ENCODE peak calls at places on chromosomes 16 and 17, in eight cellular contexts. F is pulmonary artery endothelial cell, J is NCI-H1092, H is tibial nerve, N is NCI-H460, Q is smooth muscle cell of the brain vasculature, S is NCI-H1930, P is epithelial cell of proximal tubule. W is an unnamed sample.
A peak's percentile ranks its signal among the peaks of the same experiment; 100 is the strongest.

GRCh38 chr17:40475234-40476210 is 25.9 kb downstream of the TNS4 start:
- DNase-seq in F (no peak), J (no peak), H (no peak), N (no peak), Q (no peak), S (no peak), P (no peak), W (no peak)

GRCh38 chr16:5509794-5510193 is 412.2 kb upstream of the EEF2KMT start:
- DNase-seq in F (no peak), J (no peak), H (no peak), N (no peak), Q (no peak), S (no peak), P (no peak), W (no peak)

GRCh38 chr16:73163238-73163795 is 115.4 kb upstream of the ZFHX3 start:
- DNase-seq in F (peak; percentile 52), J (no peak), H (no peak), N (no peak), Q (no peak), S (no peak), P (no peak), W (no peak)

GRCh38 chr17:17508019-17508535 is 11.9 kb upstream of the RASD1 start:
- DNase-seq in F (no peak), J (no peak), H (no peak), N (no peak), Q (no peak), S (no peak), P (no peak), W (no peak)

GRCh38 chr17:66507982-66508760 is 205.8 kb downstream of the PRKCA start:
- DNase-seq in F (no peak), J (no peak), H (no peak), N (no peak), Q (no peak), S (no peak), P (no peak), W (no peak)

GRCh38 chr17:7613769-7614421 is 802 bp downstream of the FXR2 start:
- DNase-seq in F (no peak), J (no peak), H (no peak), N (no peak), Q (no peak), S (no peak), P (no peak), W (no peak)

GRCh38 chr17:5329784-5330557 is 47.9 kb downstream of the RABEP1 start:
- DNase-seq in F (no peak), J (no peak), H (no peak), N (no peak), Q (no peak), S (no peak), P (peak; percentile 29), W (peak; percentile 40)

GRCh38 chr16:53821957-53822625 is 118.1 kb downstream of the FTO start:
- DNase-seq in F (no peak), J (no peak), H (no peak), N (no peak), Q (no peak), S (no peak), P (peak; percentile 23), W (no peak)

W was measured in GM12865.